ENCODE peak calls at places on chromosomes 3 and 15, in four cellular contexts. V is heart right ventricle, F is sigmoid colon, T is fibroblast of mammary gland. G is an unnamed sample.

GRCh38 chr3:186209810-186210752 is 101.2 kb upstream of the ETV5 start:
- DNase-seq in V (peak), F (peak), T (peak), G (peak)

GRCh38 chr3:2921903-2922302 is 188.3 kb downstream of the IL5RA start:
- DNase-seq in V (no peak), F (no peak), T (peak), G (no peak)

GRCh38 chr15:78620021-78620838 is 566 bp downstream of the CHRNA3 start:
- DNase-seq in V (no peak), F (no peak), T (no peak), G (peak)

GRCh38 chr3:7194081-7194835 is 333.3 kb downstream of the GRM7 start:
- DNase-seq in V (no peak), F (no peak), T (no peak), G (no peak)

GRCh38 chr3:33430061-33430460 is 10.1 kb downstream of the UBP1 start:
- DNase-seq in V (no peak), F (no peak), T (no peak), G (no peak)

GRCh38 chr15:77921664-77922063 is 155.8 kb downstream of the TBC1D2B start:
- DNase-seq in V (no peak), F (peak), T (no peak), G (peak)

GRCh38 chr3:183698318-183698731 is 728 bp downstream of the YEATS2 start:
- DNase-seq in V (peak), F (peak), T (peak), G (peak)

GRCh38 chr15:79948095-79948695 is 22.8 kb downstream of the BCL2A1 start:
- DNase-seq in V (no peak), F (no peak), T (no peak), G (peak)

GRCh38 chr3:71447197-71447596 is 136.3 kb downstream of the FOXP1 start:
- DNase-seq in V (no peak), F (no peak), T (no peak), G (no peak)

GRCh38 chr3:168624892-168625291 is 529.2 kb upstream of the GOLIM4 start:
- DNase-seq in V (no peak), F (no peak), T (no peak), G (no peak)
- TF ChIP-seq CTCF in V (no peak), F (no peak), T (no peak), G (no peak)

DNA sequence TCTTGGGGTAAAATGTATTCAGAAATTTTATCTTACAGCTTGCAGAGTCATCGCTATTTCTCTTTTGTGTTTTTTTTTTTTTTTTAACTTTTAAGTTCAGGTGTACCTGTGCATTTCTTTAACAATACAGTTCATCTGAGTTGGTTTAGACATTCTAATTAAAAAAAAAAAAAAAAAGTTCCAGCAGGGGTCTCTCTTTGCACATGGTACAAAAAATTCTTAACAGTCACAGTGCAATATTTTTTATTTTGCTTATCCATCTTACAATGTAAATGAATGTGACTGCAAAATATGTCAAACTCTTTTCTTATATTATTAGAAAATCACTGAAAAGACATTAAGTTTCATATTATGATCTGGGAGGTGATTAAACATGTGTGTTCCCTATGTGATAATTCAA is 47.5 kb upstream of the SLC9A9 start:
- DNase-seq in V (no peak), F (no peak), T (peak), G (no peak)
- TF ChIP-seq CTCF in V (no peak), F (no peak), T (peak), G (no peak)

GRCh38 chr3:48631516-48632448 is 3.5 kb downstream of the SLC26A6 start:
- DNase-seq in V (no peak), F (no peak), T (no peak), G (no peak)

GRCh38 chr3:48634661-48635221 is 520 bp downstream of the SLC26A6 start:
- DNase-seq in V (peak), F (peak), T (peak), G (no peak)

GRCh38 chr3:48633743-48634142 is 1.5 kb downstream of the SLC26A6 start:
- DNase-seq in V (no peak), F (no peak), T (no peak), G (no peak)

GRCh38 chr3:48635222-48636021 is at the start of gene SLC26A6:
- DNase-seq in V (peak), F (peak), T (peak), G (peak)

GRCh38 chr3:48633256-48633655 is 2.0 kb downstream of the SLC26A6 start:
- DNase-seq in V (no peak), F (no peak), T (no peak), G (no peak)
- TF ChIP-seq CTCF in V (no peak), F (no peak), T (no peak), G (no peak)

DNA sequence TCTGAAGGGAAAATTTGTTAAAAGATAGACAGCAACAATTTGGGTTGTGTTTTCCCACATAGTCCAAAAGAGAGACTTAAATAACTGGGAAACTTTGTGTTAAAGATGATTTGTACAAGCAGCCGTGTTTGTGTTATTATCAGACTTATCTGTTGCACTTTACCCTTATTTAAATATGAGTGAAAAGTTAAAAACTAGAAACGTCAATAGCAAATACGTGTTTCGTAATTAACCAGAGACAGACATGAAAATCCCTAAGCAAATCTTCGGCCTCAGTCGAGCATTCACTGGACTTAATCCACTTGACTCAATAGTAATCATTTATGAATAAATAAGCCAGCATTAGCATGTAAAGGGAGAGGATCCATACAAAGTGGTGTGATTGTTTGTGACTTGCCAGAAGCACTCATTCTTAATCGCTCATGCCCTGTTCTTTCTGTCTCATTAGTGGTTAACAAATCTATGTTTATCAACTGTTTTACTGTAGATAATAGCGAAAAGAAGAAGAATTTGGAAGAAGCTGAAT is 34.2 kb downstream of the BLM start:
- DNase-seq in V (no peak), F (no peak), T (no peak), G (no peak)
- TF ChIP-seq CTCF in V (no peak), F (no peak), T (no peak), G (no peak)

GRCh38 chr15:39581501-39582285 is 814 bp downstream of the THBS1 start:
- DNase-seq in V (peak), F (peak), T (peak), G (peak)

GRCh38 chr15:39579487-39580116 is 1.3 kb upstream of the THBS1 start:
- DNase-seq in V (peak), F (peak), T (peak), G (peak)

GRCh38 chr15:39580117-39580629 is 706 bp upstream of the THBS1 start:
- DNase-seq in V (peak), F (peak), T (peak), G (peak)

GRCh38 chr15:39580630-39581500 is at the start of gene THBS1:
- DNase-seq in V (peak), F (peak), T (peak), G (peak)

DNA sequence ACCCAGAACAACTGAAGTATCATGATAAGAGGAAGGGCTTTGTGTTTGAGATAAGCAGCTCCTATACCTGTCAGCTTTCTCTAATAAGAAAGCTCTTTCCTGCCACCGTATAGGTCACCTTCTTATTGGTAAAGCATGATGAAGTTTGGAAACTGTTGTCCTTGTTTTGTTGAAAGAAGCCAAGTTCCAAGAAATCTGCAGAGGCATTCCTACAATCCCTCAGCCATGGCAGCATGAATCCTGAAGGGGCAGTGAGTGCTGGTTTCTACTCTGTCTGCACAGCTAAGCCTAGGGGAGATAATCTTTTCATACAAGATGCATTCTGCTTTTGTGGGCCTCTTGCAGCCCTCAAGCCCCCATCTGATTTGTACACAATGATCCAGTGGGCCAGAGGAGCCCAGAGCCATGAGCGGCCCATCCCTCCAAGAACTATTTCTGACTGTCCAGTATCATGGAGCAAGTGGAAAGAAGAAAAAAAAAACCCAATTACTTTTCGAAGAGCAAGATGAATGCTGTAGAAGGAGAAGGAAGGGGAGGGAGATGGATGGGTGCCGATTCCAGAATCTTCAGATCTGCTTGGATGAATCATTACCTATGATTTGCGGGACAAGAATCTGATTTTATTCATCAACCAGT is 1.9 kb upstream of the THBS1 start:
- DNase-seq in V (no peak), F (peak), T (peak), G (no peak)
- TF ChIP-seq CTCF in V (no peak), F (no peak), T (no peak), G (no peak)

GRCh38 chr3:156816091-156816793 is 9.9 kb upstream of the LEKR1 start:
- DNase-seq in V (peak), F (peak), T (peak), G (no peak)
- TF ChIP-seq CTCF in V (no peak), F (no peak), T (no peak), G (no peak)

GRCh38 chr3:66816110-66816761 is 181.9 kb upstream of the KBTBD8 start:
- DNase-seq in V (no peak), F (no peak), T (peak), G (no peak)
- TF ChIP-seq CTCF in V (peak), F (peak), T (peak), G (peak)